ENCODE peak calls at places on chromosomes 7 and 10, in four cellular contexts. G is cardiac fibroblast, U is astrocyte of the spinal cord, N is mucosa of descending colon. H is an unnamed sample.

GRCh38 chr10:82212753-82213152 is 337.8 kb downstream of the NRG3 start:
- DNase-seq in G (no peak), N (no peak), U (no peak), H (no peak)

GRCh38 chr10:110456046-110456445 is 41.7 kb upstream of the DUSP5 start:
- DNase-seq in U (no peak), N (peak; percentile 46), G (no peak), H (no peak)

GRCh38 chr7:148699772-148700629 is 1.3 kb downstream of the CUL1 start:
- DNase-seq in U (peak; percentile 38), G (peak; percentile 54), N (no peak), H (peak; percentile 56)

GRCh38 chr10:132657737-132658136 is 120.2 kb downstream of the INPP5A start:
- DNase-seq in U (no peak), G (no peak), N (no peak), H (no peak)

GRCh38 chr10:81472927-81473470 is 402.0 kb upstream of the NRG3 start:
- DNase-seq in N (no peak), G (no peak), U (no peak), H (no peak)

GRCh38 chr10:129586897-129587443 is 119.9 kb downstream of the MGMT start:
- DNase-seq in U (no peak), N (no peak), G (peak; percentile 2), H (no peak)

GRCh38 chr7:105448181-105448580 is 59.5 kb upstream of the SRPK2 start:
- DNase-seq in U (no peak), G (no peak), N (no peak), H (no peak)

GRCh38 chr7:9200666-9201065 is 767.3 kb downstream of the NXPH1 start:
- DNase-seq in G (no peak), U (no peak), N (no peak), H (no peak)

GRCh38 chr7:50660830-50661175 is 95.6 kb upstream of the DDC start:
- DNase-seq in N (no peak), U (no peak), G (no peak), H (no peak)

GRCh38 chr10:132555648-132556575 is 18.3 kb downstream of the INPP5A start:
- DNase-seq in N (no peak), G (no peak), U (no peak), H (no peak)

GRCh38 chr7:105589221-105590077 is 8.2 kb upstream of the EFCAB10 start:
- DNase-seq in U (peak; percentile 81), G (peak; percentile 87), N (peak; percentile 35), H (peak; percentile 79)

GRCh38 chr7:28871083-28871482 is 87.0 kb downstream of the TRIL start:
- DNase-seq in N (no peak), U (no peak), G (no peak), H (no peak)

GRCh38 chr10:59894114-59894513 is 12.2 kb downstream of the CCDC6 start:
- DNase-seq in U (peak; percentile 86), N (peak; percentile 62), G (peak; percentile 85), H (peak; percentile 81)

GRCh38 chr10:86753638-86754434 is 2.6 kb upstream of the BMPR1A start:
- DNase-seq in G (no peak), N (no peak), U (no peak), H (no peak)

GRCh38 chr7:98613601-98614425 is 3.3 kb upstream of the NPTX2 start:
- DNase-seq in U (peak; percentile 40), G (peak; percentile 52), N (no peak), H (peak; percentile 18)

GRCh38 chr7:148367701-148368475 is 222.7 kb upstream of the C7orf33 start:
- DNase-seq in N (no peak), G (no peak), U (no peak), H (no peak)

GRCh38 chr7:26202019-26202985 is 757 bp downstream of the CBX3 start:
- DNase-seq in G (peak; percentile 41), N (peak; percentile 82), U (peak; percentile 57), H (peak; percentile 26)

GRCh38 chr7:149355390-149356048 is 93.5 kb downstream of the ZNF783 start:
- DNase-seq in G (no peak), U (no peak), N (no peak), H (no peak)

GRCh38 chr7:138935438-138936079 is 45.6 kb downstream of the KIAA1549 start:
- DNase-seq in G (peak; percentile 70), U (peak; percentile 80), N (no peak), H (peak; percentile 84)

GRCh38 chr10:28676297-28676967 is 889 bp upstream of the BAMBI start:
- DNase-seq in N (no peak), U (no peak), G (no peak), H (no peak)

GRCh38 chr7:106609416-106609815 is 51.5 kb downstream of the CCDC71L start:
- DNase-seq in N (no peak), U (peak; percentile 87), G (peak; percentile 86), H (peak; percentile 72)

GRCh38 chr10:35705671-35706070 is 63.6 kb upstream of the FZD8 start:
- DNase-seq in G (no peak), U (no peak), N (no peak), H (no peak)

GRCh38 chr7:120550494-120551048 is 277.6 kb downstream of the KCND2 start:
- DNase-seq in U (peak; percentile 63), N (no peak), G (peak; percentile 45), H (peak; percentile 4)

GRCh38 chr10:19728376-19728775 is 87.9 kb upstream of the PLXDC2 start:
- DNase-seq in G (no peak), U (no peak), N (no peak), H (no peak)

GRCh38 chr7:117083648-117084047 is 130.3 kb downstream of the ST7 start:
- DNase-seq in U (no peak), N (no peak), G (no peak), H (no peak)

GRCh38 chr10:34319197-34319846 is 495.8 kb downstream of the PARD3 start:
- DNase-seq in U (peak; percentile 86), N (no peak), G (peak; percentile 88), H (peak; percentile 97)

DNA sequence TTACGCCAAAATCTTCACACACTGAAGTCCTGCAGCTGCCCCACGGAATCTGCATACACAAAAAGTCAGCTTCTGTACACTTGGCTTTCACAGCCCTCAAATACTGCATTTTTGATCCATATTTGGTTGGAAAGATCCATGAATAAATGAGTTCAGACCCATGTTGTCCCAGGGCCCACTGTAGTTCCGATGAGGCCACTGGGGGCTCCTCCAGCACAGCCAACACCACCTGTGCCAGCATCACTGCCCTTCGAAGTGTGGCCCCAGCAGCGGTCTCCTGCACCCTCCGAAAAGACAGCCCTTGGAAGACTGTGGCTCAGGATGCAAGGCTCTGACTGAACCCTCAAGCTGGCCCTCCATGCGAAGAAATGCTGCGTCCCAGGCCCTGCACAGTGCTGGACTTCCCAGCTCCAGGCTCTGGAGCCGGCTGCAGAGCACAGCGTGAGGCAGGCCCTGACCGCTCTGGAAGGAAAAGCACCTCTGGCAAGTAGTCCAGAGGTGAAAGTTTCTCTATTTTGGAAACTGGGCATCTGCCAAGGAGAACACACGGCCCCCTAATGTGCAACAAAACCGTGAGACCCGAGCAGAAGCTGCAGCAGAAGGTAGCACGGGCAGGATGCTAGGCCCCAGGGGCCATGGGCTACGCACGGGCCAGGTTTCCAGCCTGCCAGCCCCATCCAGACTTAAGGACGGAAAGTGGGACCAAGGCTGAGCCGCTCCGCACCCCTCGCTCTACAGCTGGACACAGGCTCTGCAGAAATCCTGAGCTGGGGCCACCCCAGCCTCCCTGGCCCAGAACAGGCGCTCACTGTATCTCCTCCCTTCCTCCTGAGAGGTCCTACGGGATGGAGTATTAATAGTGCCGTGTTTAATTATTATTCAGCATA is 62.6 kb downstream of the PTPRN2 start:
- DNase-seq in N (no peak), U (no peak), G (no peak), H (no peak)
- TF ChIP-seq CTCF in N (no peak), U (no peak), G (no peak), H (no peak)

DNA sequence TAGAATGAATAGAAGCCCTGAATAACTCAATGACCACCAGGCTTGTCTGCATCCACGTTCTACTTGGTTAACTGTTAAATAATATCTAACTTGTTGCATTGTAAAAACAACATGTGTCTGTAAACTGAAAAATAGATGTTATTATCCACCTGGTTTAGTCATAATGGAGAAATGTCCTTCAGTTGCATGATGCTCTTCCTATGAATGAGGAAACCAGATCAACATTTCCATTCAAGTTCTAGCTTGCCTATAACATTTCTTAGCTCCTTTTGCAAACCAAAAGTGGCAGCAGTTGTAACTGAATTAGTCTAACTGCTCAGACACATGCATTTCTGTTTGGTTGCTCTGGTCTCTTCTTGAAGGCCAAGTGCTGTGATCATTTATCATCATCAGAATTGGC is 62.9 kb upstream of the BET1 start:
- DNase-seq in G (no peak), N (no peak), U (no peak), H (no peak)
- H3K4me3 ChIP-seq in G (no peak overlapping the region), N (no peak overlapping the region), U (no peak overlapping the region), H (no peak overlapping the region)

DNA sequence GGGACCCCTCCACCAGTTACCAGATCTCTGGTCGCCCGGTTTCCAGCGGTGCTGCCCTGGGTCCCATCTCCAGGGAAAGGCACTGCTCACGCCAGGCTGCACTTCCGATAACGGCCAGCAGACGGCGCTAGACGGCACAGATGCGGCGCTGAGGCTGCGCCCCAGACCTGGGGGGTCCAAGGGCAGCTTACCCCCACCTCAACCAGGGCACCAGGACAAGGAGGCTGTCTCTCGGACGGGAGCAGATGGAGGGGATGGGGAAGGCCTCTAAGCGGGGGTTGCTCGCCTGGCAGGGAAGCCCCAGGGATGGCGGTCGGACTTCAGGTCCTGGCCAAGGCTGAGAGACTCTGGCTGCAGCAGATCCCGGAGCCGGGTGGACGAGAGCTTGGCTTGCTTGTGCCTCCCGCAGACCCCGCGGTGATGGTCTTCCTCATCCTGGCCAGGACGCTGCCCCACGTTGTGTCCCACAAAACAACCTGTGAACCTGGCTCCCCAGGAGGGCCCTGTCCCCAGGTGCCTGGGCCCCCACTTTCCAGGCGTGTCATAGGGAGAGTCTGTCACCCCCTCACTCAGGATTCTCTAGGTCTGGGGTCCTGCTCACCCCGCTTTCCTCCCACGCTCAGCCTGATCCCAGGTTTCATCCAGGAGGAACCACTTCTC is 23.9 kb upstream of the ZNF716 start:
- DNase-seq in N (no peak), U (no peak), G (no peak), H (no peak)
- TF ChIP-seq CTCF in N (no peak), U (peak; percentile 13), G (no peak), H (no peak)

DNA sequence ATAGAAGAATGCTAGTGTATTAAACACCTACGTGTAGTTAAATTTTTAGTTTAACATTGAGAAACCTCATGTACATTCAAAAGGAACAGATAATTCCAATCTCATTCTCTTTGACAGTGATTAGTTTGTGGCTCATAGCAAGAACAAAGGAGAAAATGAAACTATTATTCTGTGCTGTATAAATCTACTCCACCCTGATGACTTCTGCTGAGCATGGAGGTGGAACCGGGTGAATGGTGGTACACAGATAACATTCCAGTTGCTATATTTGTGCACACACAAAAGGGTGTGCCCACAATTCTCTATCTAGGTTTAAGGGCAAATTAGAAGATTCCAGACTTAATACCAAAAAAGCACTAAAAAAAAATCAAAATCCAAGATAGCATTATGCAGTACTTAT is 17.0 kb upstream of the RALA start:
- DNase-seq in U (no peak), N (no peak), G (no peak), H (no peak)
- H3K4me3 ChIP-seq in U (no peak overlapping the region), N (no peak overlapping the region), G (no peak overlapping the region), H (no peak overlapping the region)

GRCh38 chr7:6023974-6024435 is 7.2 kb upstream of the ANKRD61 start:
- DNase-seq in G (no peak), N (no peak), U (no peak), H (no peak)
- TF ChIP-seq CTCF in G (no peak), N (no peak), U (no peak), H (no peak)

GRCh38 chr10:16845248-16845647 is 28.0 kb upstream of the RSU1 start:
- DNase-seq in U (no peak), G (peak; percentile 36), N (no peak), H (peak; percentile 65)
- H3K4me3 ChIP-seq in U (no peak overlapping the region), G (no peak overlapping the region), N (no peak overlapping the region), H (no peak overlapping the region)

H was measured in AG10803.